ENCODE peak calls at places on chromosomes 3 and 15, in seven cellular contexts. M is tibial nerve; B is natural killer cell; Y is adipocyte; Z is endothelial cell; K is endothelial cell of umbilical vein; R is activated CD4-positive, alpha-beta T cell treated with anti-CD3 and anti-CD28 coated beads, Interleukin-2, amount 10 ng/mL, durations not matched to agents 7 days and 5 days. I is an unnamed sample.

GRCh38 chr3:125115640-125116039 is 59.8 kb upstream of the HEG1 start:
- DNase-seq in M (no peak), B (no peak), Y (peak), Z (no peak), K (no peak), R (no peak), I (no peak)

GRCh38 chr15:92123848-92124631 is 269.6 kb upstream of the ST8SIA2 start:
- DNase-seq in M (no peak), B (no peak), Y (no peak), Z (no peak), K (no peak), R (no peak), I (no peak)

GRCh38 chr3:61730577-61731231 is 169.3 kb downstream of the PTPRG start:
- DNase-seq in M (no peak), B (no peak), Y (no peak), Z (no peak), K (no peak), R (no peak), I (no peak)

GRCh38 chr3:118682916-118683315 is 351.7 kb downstream of the IGSF11 start:
- DNase-seq in M (no peak), B (no peak), Y (no peak), Z (no peak), K (no peak), R (no peak), I (no peak)

GRCh38 chr15:89912145-89912673 is 543 bp downstream of the ARPIN start:
- DNase-seq in M (no peak), B (no peak), Y (peak), Z (peak), K (peak), R (no peak), I (no peak)

GRCh38 chr3:129039271-129040038 is 21.1 kb upstream of the GP9 start:
- DNase-seq in M (no peak), B (no peak), Y (peak), Z (no peak), K (no peak), R (no peak), I (peak)

GRCh38 chr3:46860381-46861292 is 2.6 kb downstream of the MYL3 start:
- DNase-seq in M (no peak), B (no peak), Y (peak), Z (peak), K (no peak), R (peak), I (peak)

GRCh38 chr3:20230954-20231353 is 44.9 kb upstream of the SGO1 start:
- DNase-seq in M (no peak), B (no peak), Y (no peak), Z (no peak), K (no peak), R (no peak), I (no peak)

GRCh38 chr3:180322829-180323228 is 279.1 kb upstream of the TTC14 start:
- DNase-seq in M (no peak), B (no peak), Y (no peak), Z (no peak), K (no peak), R (no peak), I (no peak)

I was measured in Jurkat, Clone E6-1.